ENCODE peak calls at places on chromosomes 6 and 20, in five cellular contexts. M is HCT116, X is AG09309, K is lung, V is fibroblast of lung. C is an unnamed sample.

GRCh38 chr20:48374986-48375715 is 452.6 kb downstream of the PREX1 start:
- DNase-seq in V (no peak), K (no peak), X (no peak), M (no peak), C (no peak)

GRCh38 chr6:72941751-72942150 is 283.5 kb downstream of the KHDC1L start:
- DNase-seq in M (no peak), X (no peak), K (peak), V (no peak), C (no peak)

GRCh38 chr20:14775778-14776177 is 438.4 kb upstream of the FLRT3 start:
- DNase-seq in M (peak), X (peak), K (no peak), V (peak), C (peak)

GRCh38 chr6:166446567-166447065 is 63.9 kb upstream of the MPC1 start:
- DNase-seq in K (no peak), X (no peak), M (no peak), V (no peak), C (no peak)

GRCh38 chr6:75207211-75207984 is 1.5 kb upstream of the COL12A1 start:
- DNase-seq in M (no peak), X (no peak), V (peak), K (no peak), C (no peak)

GRCh38 chr20:51492167-51493092 is 50.1 kb downstream of the NFATC2 start:
- DNase-seq in X (no peak), M (no peak), K (peak), V (peak), C (no peak)

GRCh38 chr6:152635949-152636674 is 1.1 kb downstream of the SYNE1 start:
- DNase-seq in V (peak), K (no peak), X (no peak), M (no peak), C (no peak)

GRCh38 chr6:138544521-138544920 is 45.2 kb upstream of the NHSL1 start:
- DNase-seq in X (no peak), V (no peak), M (no peak), K (no peak), C (no peak)

GRCh38 chr20:10536531-10536930 is 101.4 kb downstream of the SLX4IP start:
- DNase-seq in M (no peak), K (peak), X (no peak), V (peak), C (no peak)

GRCh38 chr6:168102093-168102985 is 23.3 kb upstream of the FRMD1 start:
- DNase-seq in X (no peak), M (no peak), K (no peak), V (no peak), C (no peak)

GRCh38 chr20:31485450-31486339 is 10.6 kb downstream of the REM1 start:
- DNase-seq in K (peak), V (peak), M (no peak), X (no peak), C (no peak)

GRCh38 chr6:166760288-166760687 is 133.2 kb upstream of the RPS6KA2 start:
- DNase-seq in V (no peak), M (no peak), K (no peak), X (no peak), C (no peak)

GRCh38 chr6:54441020-54441419 is 132.8 kb downstream of the TINAG start:
- DNase-seq in K (no peak), X (no peak), V (no peak), M (no peak), C (no peak)

GRCh38 chr6:158698876-158699440 is 49.1 kb downstream of the SYTL3 start:
- DNase-seq in K (no peak), V (peak), M (no peak), X (no peak), C (no peak)

GRCh38 chr20:52402514-52402913 is 210.9 kb upstream of the ZFP64 start:
- DNase-seq in K (no peak), M (no peak), V (no peak), X (peak), C (no peak)

GRCh38 chr20:51767018-51767866 is 948 bp downstream of the ATP9A start:
- DNase-seq in M (peak), V (peak), K (peak), X (no peak), C (peak)

GRCh38 chr6:70277480-70277879 is 25.4 kb downstream of the COL9A1 start:
- DNase-seq in V (peak), K (no peak), M (no peak), X (no peak), C (no peak)

GRCh38 chr6:28634758-28635546 is 109.3 kb downstream of the GPX5 start:
- DNase-seq in K (no peak), X (no peak), V (peak), M (no peak), C (no peak)

GRCh38 chr6:15389759-15390723 is 144.2 kb downstream of the JARID2 start:
- DNase-seq in M (peak), V (peak), X (no peak), K (no peak), C (no peak)

GRCh38 chr6:162644153-162644552 is 83.4 kb downstream of the PRKN start:
- DNase-seq in M (no peak), V (no peak), X (no peak), K (no peak), C (no peak)

GRCh38 chr6:123402052-123402451 is 234.7 kb downstream of the TRDN start:
- DNase-seq in V (peak), K (no peak), M (no peak), X (no peak), C (no peak)

GRCh38 chr6:166998256-166999144 is 697 bp upstream of the CEP43 start:
- DNase-seq in X (no peak), K (peak), M (no peak), V (no peak), C (peak)

GRCh38 chr6:149454405-149454848 is 30.4 kb downstream of the ZC3H12D start:
- DNase-seq in V (peak), M (no peak), X (peak), K (peak), C (peak)

GRCh38 chr6:105781905-105782304 is 304.2 kb upstream of the PRDM1 start:
- DNase-seq in V (no peak), M (no peak), X (no peak), K (no peak), C (no peak)

GRCh38 chr6:160767647-160768019 is 65.6 kb downstream of the PLG start:
- DNase-seq in M (no peak), K (no peak), X (no peak), V (no peak), C (no peak)
- H3K4me3 ChIP-seq in M (no peak), K (no peak), X (no peak), V (no peak), C (no peak)

GRCh38 chr20:62376112-62377063 is 9.3 kb upstream of the LAMA5 start:
- DNase-seq in X (no peak), K (peak), M (no peak), V (peak), C (no peak)
- H3K4me3 ChIP-seq in X (no peak), K (no peak), M (no peak), V (no peak), C (no peak)

DNA sequence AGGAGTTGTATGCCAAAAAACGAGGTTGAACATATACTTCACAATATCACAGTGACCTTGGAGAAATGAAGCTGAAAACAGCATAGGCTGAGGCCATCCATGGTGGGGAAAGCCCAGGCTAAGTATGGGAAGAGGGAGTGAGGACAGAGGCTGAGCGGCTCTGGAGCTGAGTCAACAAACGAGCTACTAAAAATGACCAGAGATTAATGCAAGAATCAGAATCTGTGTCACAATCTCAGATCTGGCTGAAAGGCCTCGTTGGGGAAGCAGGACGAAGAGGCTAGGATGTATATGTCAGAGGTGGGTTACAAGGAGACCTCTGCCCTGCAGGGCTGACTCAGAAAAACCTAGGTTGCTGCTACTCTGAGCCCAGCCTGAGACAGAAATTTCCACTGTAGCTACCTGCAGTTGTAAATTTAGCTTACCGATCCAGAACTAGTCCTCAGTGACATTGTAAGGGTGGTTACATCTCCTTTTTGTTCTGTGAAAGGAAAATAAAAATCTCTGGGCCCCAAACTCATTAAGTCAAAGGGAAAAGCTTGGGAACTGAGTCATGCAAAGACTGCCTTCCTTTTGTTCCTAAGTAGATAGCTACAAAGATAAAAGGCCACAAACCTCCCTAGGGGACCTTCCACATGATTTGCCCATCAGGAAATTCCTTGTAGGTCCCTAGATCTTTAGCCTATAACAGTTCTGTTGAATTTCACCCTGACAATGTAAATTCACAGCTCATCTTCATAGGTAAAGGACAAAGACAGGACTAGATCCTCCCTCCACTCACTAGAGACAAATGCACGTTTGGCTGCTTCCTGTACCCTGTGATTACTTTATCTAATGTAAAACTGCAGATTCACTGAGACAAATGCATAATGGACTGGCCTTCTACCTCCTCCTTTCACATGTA is 8.5 kb upstream of the TUBB2A start:
- DNase-seq in K (no peak), X (no peak), M (no peak), V (peak), C (no peak)
- H3K4me3 ChIP-seq in K (no peak), X (no peak), M (no peak), V (no peak), C (no peak)

GRCh38 chr20:63289311-63290135 is 3.5 kb upstream of the COL20A1 start:
- DNase-seq in K (no peak), V (no peak), X (no peak), M (no peak), C (no peak)
- H3K4me3 ChIP-seq in K (no peak), V (no peak), X (no peak), M (no peak), C (no peak)

DNA sequence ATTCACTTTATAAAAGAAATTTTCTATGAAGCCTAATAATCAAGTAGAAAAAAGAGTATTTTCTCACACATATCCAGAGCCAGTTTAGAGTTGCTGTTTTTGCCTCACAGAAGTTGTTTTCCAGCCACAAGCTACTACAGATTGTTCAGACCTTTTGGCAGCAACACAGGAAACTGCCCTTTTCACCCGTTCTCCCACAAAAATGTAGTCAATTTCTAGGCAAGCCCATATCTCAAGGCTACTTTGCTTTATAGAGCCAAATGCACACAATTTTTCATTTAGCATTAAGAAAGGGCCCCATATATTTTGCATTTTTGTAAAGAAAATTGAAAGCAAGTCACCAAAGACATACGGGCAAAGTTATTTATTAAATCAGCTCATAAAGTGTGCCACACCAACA is 49.5 kb downstream of the EPB41L2 start:
- DNase-seq in K (no peak), V (peak), X (peak), M (no peak), C (no peak)
- H3K4me3 ChIP-seq in K (no peak), V (no peak), X (no peak), M (no peak), C (no peak)

GRCh38 chr6:45076217-45076616 is 251.9 kb upstream of the RUNX2 start:
- DNase-seq in X (no peak), K (no peak), V (peak), M (no peak), C (peak)
- H3K4me3 ChIP-seq in X (no peak), K (no peak), V (no peak), M (no peak), C (no peak)

C was measured in kidney epithelial cell.